ENCODE peak calls at places on chromosome 12, in ten cellular contexts. One of them, this sample, is unnamed.

GRCh38 chr12:72006766-72007165 is 68.1 kb downstream of the TPH2 start:
- DNase-seq in right cardiac atrium: no peak
- DNase-seq in MM.1S: peak; percentile 57
- DNase-seq in iPS DF 6.9: no peak
- DNase-seq in GM23248: no peak
- DNase-seq in prostate gland: no peak
- DNase-seq in osteoblast: no peak
- DNase-seq in SK-N-SH: no peak
- DNase-seq in transverse colon: no peak
- DNase-seq in mesendoderm: no peak
- DNase-seq in this sample: no peak

GRCh38 chr12:127607146-127607725 is 659.7 kb upstream of the TMEM132C start:
- DNase-seq in right cardiac atrium: no peak
- DNase-seq in MM.1S: no peak
- DNase-seq in iPS DF 6.9: no peak
- DNase-seq in GM23248: no peak
- DNase-seq in prostate gland: no peak
- DNase-seq in osteoblast: no peak
- DNase-seq in SK-N-SH: no peak
- DNase-seq in transverse colon: no peak
- DNase-seq in mesendoderm: peak; percentile 71
- DNase-seq in this sample: no peak

GRCh38 chr12:3152013-3152412 is 74.8 kb downstream of the TSPAN9 start:
- DNase-seq in right cardiac atrium: peak; percentile 76
- DNase-seq in MM.1S: no peak
- DNase-seq in iPS DF 6.9: no peak
- DNase-seq in GM23248: peak; percentile 52
- DNase-seq in prostate gland: no peak
- DNase-seq in osteoblast: peak; percentile 92
- DNase-seq in SK-N-SH: peak; percentile 36
- DNase-seq in transverse colon: no peak
- DNase-seq in mesendoderm: peak; percentile 92
- DNase-seq in this sample: no peak

GRCh38 chr12:49491823-49492222 is 47.0 kb upstream of the KCNH3 start:
- DNase-seq in right cardiac atrium: no peak
- DNase-seq in MM.1S: no peak
- DNase-seq in iPS DF 6.9: no peak
- DNase-seq in GM23248: no peak
- DNase-seq in prostate gland: no peak
- DNase-seq in osteoblast: no peak
- DNase-seq in SK-N-SH: no peak
- DNase-seq in transverse colon: no peak
- DNase-seq in mesendoderm: no peak
- DNase-seq in this sample: no peak

GRCh38 chr12:123957191-123957590 is 15.4 kb downstream of the CCDC92 start:
- DNase-seq in right cardiac atrium: no peak
- DNase-seq in MM.1S: no peak
- DNase-seq in iPS DF 6.9: no peak
- DNase-seq in GM23248: no peak
- DNase-seq in prostate gland: no peak
- DNase-seq in osteoblast: no peak
- DNase-seq in SK-N-SH: no peak
- DNase-seq in transverse colon: no peak
- DNase-seq in mesendoderm: no peak
- DNase-seq in this sample: no peak

GRCh38 chr12:27083861-27084271 is 1.5 kb upstream of the C12orf71 start:
- DNase-seq in right cardiac atrium: no peak
- DNase-seq in MM.1S: no peak
- DNase-seq in iPS DF 6.9: no peak
- DNase-seq in GM23248: peak; percentile 63
- DNase-seq in prostate gland: no peak
- DNase-seq in osteoblast: peak; percentile 6
- DNase-seq in SK-N-SH: no peak
- DNase-seq in transverse colon: no peak
- DNase-seq in mesendoderm: peak; percentile 48
- DNase-seq in this sample: no peak

GRCh38 chr12:108966378-108967151 is 54.3 kb downstream of the SVOP start:
- DNase-seq in right cardiac atrium: no peak
- DNase-seq in MM.1S: no peak
- DNase-seq in iPS DF 6.9: no peak
- DNase-seq in GM23248: no peak
- DNase-seq in prostate gland: no peak
- DNase-seq in osteoblast: no peak
- DNase-seq in SK-N-SH: no peak
- DNase-seq in transverse colon: no peak
- DNase-seq in mesendoderm: no peak
- DNase-seq in this sample: no peak

GRCh38 chr12:95100264-95101190 is 27.1 kb upstream of the NR2C1 start:
- DNase-seq in right cardiac atrium: no peak
- DNase-seq in MM.1S: no peak
- DNase-seq in iPS DF 6.9: no peak
- DNase-seq in GM23248: no peak
- DNase-seq in prostate gland: no peak
- DNase-seq in osteoblast: no peak
- DNase-seq in SK-N-SH: no peak
- DNase-seq in transverse colon: no peak
- DNase-seq in mesendoderm: peak; percentile 49
- DNase-seq in this sample: no peak

GRCh38 chr12:14607561-14607960 is 39.9 kb upstream of the PLBD1 start:
- DNase-seq in right cardiac atrium: no peak
- DNase-seq in MM.1S: no peak
- DNase-seq in iPS DF 6.9: no peak
- DNase-seq in GM23248: no peak
- DNase-seq in prostate gland: no peak
- DNase-seq in osteoblast: no peak
- DNase-seq in SK-N-SH: no peak
- DNase-seq in transverse colon: no peak
- DNase-seq in mesendoderm: no peak
- DNase-seq in this sample: no peak

GRCh38 chr12:48818831-48819590 is 715 bp downstream of the CACNB3 start:
- DNase-seq in right cardiac atrium: peak; percentile 64
- DNase-seq in MM.1S: peak; percentile 25
- DNase-seq in iPS DF 6.9: no peak
- DNase-seq in GM23248: peak; percentile 43
- DNase-seq in prostate gland: no peak
- DNase-seq in osteoblast: peak; percentile 65
- DNase-seq in SK-N-SH: no peak
- DNase-seq in transverse colon: peak; percentile 52
- DNase-seq in mesendoderm: peak; percentile 44
- DNase-seq in this sample: no peak

GRCh38 chr12:13941258-13942249 is 39.8 kb downstream of the GRIN2B start:
- DNase-seq in right cardiac atrium: no peak
- DNase-seq in MM.1S: peak; percentile 48
- DNase-seq in iPS DF 6.9: peak; percentile 82
- DNase-seq in GM23248: peak; percentile 80
- DNase-seq in prostate gland: no peak
- DNase-seq in osteoblast: peak; percentile 53
- DNase-seq in SK-N-SH: peak; percentile 12
- DNase-seq in transverse colon: peak; percentile 78
- DNase-seq in mesendoderm: peak; percentile 91
- DNase-seq in this sample: no peak

DNA sequence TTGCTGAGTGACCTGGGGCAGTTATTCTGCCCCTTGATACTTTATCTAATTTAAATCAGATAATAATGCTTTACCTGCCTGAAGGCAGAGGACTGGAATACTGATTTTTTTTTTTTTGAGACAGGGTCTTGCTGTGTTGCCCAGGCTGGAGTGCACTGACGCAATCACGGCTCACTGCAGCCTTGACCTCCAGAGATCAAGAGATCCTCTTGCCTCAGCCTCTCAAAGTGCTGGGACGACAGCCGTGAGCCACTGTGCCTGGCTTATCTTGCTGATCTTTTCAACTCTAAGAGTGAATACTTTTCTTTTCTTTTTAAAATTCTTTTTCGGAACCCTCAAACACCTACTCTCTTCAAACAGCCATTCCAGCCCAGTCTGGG is 699 bp upstream of the B4GALNT3 start:
- DNase-seq in right cardiac atrium: no peak
- DNase-seq in MM.1S: no peak
- DNase-seq in iPS DF 6.9: no peak
- DNase-seq in GM23248: no peak
- DNase-seq in prostate gland: no peak
- DNase-seq in osteoblast: no peak
- DNase-seq in SK-N-SH: no peak
- DNase-seq in transverse colon: no peak
- DNase-seq in mesendoderm: no peak
- DNase-seq in this sample: no peak
- H3K4me3 ChIP-seq in right cardiac atrium: peak overlapping the region; percentile 94
- H3K4me3 ChIP-seq in MM.1S: peak overlapping the region; percentile 53
- H3K4me3 ChIP-seq in iPS DF 6.9: no peak overlapping the region
- H3K4me3 ChIP-seq in GM23248: peak overlapping the region; percentile 61
- H3K4me3 ChIP-seq in prostate gland: no peak overlapping the region
- H3K4me3 ChIP-seq in osteoblast: no peak overlapping the region
- H3K4me3 ChIP-seq in SK-N-SH: peak overlapping the region; percentile 55
- H3K4me3 ChIP-seq in transverse colon: peak overlapping the region; percentile 62
- H3K4me3 ChIP-seq in mesendoderm: no peak overlapping the region
- H3K4me3 ChIP-seq in this sample: peak overlapping the region; percentile 53

GRCh38 chr12:57729321-57729844 is 9.2 kb downstream of the AGAP2 start:
- DNase-seq in right cardiac atrium: no peak
- DNase-seq in MM.1S: no peak
- DNase-seq in iPS DF 6.9: no peak
- DNase-seq in GM23248: no peak
- DNase-seq in prostate gland: no peak
- DNase-seq in osteoblast: peak; percentile 76
- DNase-seq in SK-N-SH: no peak
- DNase-seq in transverse colon: no peak
- DNase-seq in mesendoderm: no peak
- DNase-seq in this sample: no peak

GRCh38 chr12:57726884-57727757 is 11.4 kb downstream of the AGAP2 start:
- DNase-seq in right cardiac atrium: peak; percentile 87
- DNase-seq in MM.1S: no peak
- DNase-seq in iPS DF 6.9: no peak
- DNase-seq in GM23248: peak; percentile 69
- DNase-seq in prostate gland: no peak
- DNase-seq in osteoblast: peak; percentile 86
- DNase-seq in SK-N-SH: no peak
- DNase-seq in transverse colon: peak; percentile 33
- DNase-seq in mesendoderm: no peak
- DNase-seq in this sample: no peak

GRCh38 chr12:57726151-57726883 is 12.2 kb downstream of the AGAP2 start:
- DNase-seq in right cardiac atrium: peak; percentile 88
- DNase-seq in MM.1S: peak; percentile 72
- DNase-seq in iPS DF 6.9: no peak
- DNase-seq in GM23248: peak; percentile 95
- DNase-seq in prostate gland: peak; percentile 73
- DNase-seq in osteoblast: peak; percentile 98
- DNase-seq in SK-N-SH: peak; percentile 96
- DNase-seq in transverse colon: peak; percentile 87
- DNase-seq in mesendoderm: peak; percentile 86
- DNase-seq in this sample: no peak

GRCh38 chr12:57725851-57726150 is 12.7 kb downstream of the AGAP2 start:
- DNase-seq in right cardiac atrium: no peak
- DNase-seq in MM.1S: no peak
- DNase-seq in iPS DF 6.9: no peak
- DNase-seq in GM23248: no peak
- DNase-seq in prostate gland: no peak
- DNase-seq in osteoblast: no peak
- DNase-seq in SK-N-SH: no peak
- DNase-seq in transverse colon: no peak
- DNase-seq in mesendoderm: no peak
- DNase-seq in this sample: no peak

DNA sequence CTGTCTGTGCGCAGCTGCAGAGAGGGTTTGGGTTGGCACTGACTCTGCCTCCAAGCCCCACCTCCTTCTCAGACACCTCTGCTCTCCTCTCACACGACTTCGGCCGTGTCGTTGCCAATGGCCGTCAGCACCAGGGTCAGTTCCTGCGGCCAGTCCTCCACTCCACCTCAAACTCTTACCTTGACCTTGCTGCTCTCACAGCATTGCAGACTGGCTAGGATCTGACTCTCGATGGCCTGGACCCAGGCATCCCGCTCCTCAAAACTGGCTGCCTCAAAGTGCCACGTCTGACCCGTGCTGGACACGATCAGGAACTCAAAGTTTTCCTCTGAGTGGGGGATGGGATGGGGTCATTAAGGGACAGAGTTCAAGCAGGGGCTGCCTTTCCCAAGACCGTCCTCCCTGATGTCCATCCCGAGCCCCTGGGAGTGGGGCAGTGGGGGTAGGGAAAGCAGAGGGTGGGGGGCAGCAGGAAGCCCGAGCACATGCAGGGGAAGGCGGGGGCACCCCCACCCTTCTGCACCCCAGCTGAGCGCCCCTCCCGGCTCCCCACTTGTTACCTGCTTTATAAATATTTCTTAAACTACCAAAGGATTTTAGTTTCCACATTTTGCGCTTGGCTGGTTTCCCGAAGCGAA is 10.7 kb downstream of the AGAP2 start:
- DNase-seq in right cardiac atrium: no peak
- DNase-seq in MM.1S: no peak
- DNase-seq in iPS DF 6.9: no peak
- DNase-seq in GM23248: no peak
- DNase-seq in prostate gland: no peak
- DNase-seq in osteoblast: peak; percentile 19
- DNase-seq in SK-N-SH: no peak
- DNase-seq in transverse colon: no peak
- DNase-seq in mesendoderm: peak; percentile 77
- DNase-seq in this sample: no peak
- H3K27me3 ChIP-seq in right cardiac atrium: no peaks in the 10 kb centered on the region
- H3K27me3 ChIP-seq in MM.1S: no peaks in the 10 kb centered on the region
- H3K27me3 ChIP-seq in iPS DF 6.9: peaks cover 30% of the 10 kb centered on the region
- H3K27me3 ChIP-seq in GM23248: no peaks in the 10 kb centered on the region
- H3K27me3 ChIP-seq in prostate gland: no peaks in the 10 kb centered on the region
- H3K27me3 ChIP-seq in osteoblast: peaks cover 17% of the 10 kb centered on the region
- H3K27me3 ChIP-seq in SK-N-SH: no peaks in the 10 kb centered on the region
- H3K27me3 ChIP-seq in transverse colon: peaks cover 37% of the 10 kb centered on the region
- H3K27me3 ChIP-seq in mesendoderm: peaks cover 31% of the 10 kb centered on the region
- H3K27me3 ChIP-seq in this sample: no peaks in the 10 kb centered on the region

DNA sequence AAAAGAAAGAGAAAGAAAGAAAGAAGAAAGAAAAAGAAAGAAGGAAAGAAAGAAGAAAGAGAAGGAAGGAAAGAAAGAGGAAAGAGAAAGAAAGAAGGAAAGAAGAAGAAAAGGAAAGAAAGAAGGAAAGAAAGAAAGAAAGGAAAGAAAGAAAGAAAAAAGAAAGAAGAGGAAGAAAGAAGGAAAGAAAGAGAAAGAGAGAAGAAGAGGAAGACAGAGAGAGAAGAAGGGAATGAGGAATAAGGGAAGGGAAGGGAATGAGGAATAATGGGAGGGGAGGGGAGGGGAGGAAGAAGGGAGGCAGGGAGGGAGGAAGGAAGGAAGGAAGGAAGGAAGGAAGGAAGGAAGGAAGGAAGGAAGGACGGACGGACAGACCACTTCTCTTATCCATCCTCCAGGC is 246.9 kb downstream of the ADAMTS20 start:
- DNase-seq in right cardiac atrium: no peak
- DNase-seq in MM.1S: no peak
- DNase-seq in iPS DF 6.9: no peak
- DNase-seq in GM23248: no peak
- DNase-seq in prostate gland: no peak
- DNase-seq in osteoblast: no peak
- DNase-seq in SK-N-SH: no peak
- DNase-seq in transverse colon: no peak
- DNase-seq in mesendoderm: no peak
- DNase-seq in this sample: no peak
- H3K4me1 ChIP-seq in right cardiac atrium: no peaks in the 10 kb centered on the region
- H3K4me1 ChIP-seq in MM.1S: no peaks in the 10 kb centered on the region
- H3K4me1 ChIP-seq in iPS DF 6.9: no peaks in the 10 kb centered on the region
- H3K4me1 ChIP-seq in GM23248: peaks cover 31% of the 10 kb centered on the region
- H3K4me1 ChIP-seq in prostate gland: no peaks in the 10 kb centered on the region
- H3K4me1 ChIP-seq in osteoblast: peaks cover 28% of the 10 kb centered on the region
- H3K4me1 ChIP-seq in SK-N-SH: no peaks in the 10 kb centered on the region
- H3K4me1 ChIP-seq in transverse colon: no peaks in the 10 kb centered on the region
- H3K4me1 ChIP-seq in mesendoderm: no peaks in the 10 kb centered on the region
- H3K4me1 ChIP-seq in this sample: no peaks in the 10 kb centered on the region

GRCh38 chr12:67524861-67525499 is 123.6 kb upstream of the DYRK2 start:
- DNase-seq in right cardiac atrium: no peak
- DNase-seq in MM.1S: no peak
- DNase-seq in iPS DF 6.9: no peak
- DNase-seq in GM23248: no peak
- DNase-seq in prostate gland: no peak
- DNase-seq in osteoblast: no peak
- DNase-seq in SK-N-SH: no peak
- DNase-seq in transverse colon: no peak
- DNase-seq in mesendoderm: no peak
- DNase-seq in this sample: no peak
- H3K4me3 ChIP-seq in right cardiac atrium: no peak overlapping the region
- H3K4me3 ChIP-seq in MM.1S: no peak overlapping the region
- H3K4me3 ChIP-seq in iPS DF 6.9: no peak overlapping the region
- H3K4me3 ChIP-seq in GM23248: no peak overlapping the region
- H3K4me3 ChIP-seq in prostate gland: no peak overlapping the region
- H3K4me3 ChIP-seq in osteoblast: no peak overlapping the region
- H3K4me3 ChIP-seq in SK-N-SH: no peak overlapping the region
- H3K4me3 ChIP-seq in transverse colon: no peak overlapping the region
- H3K4me3 ChIP-seq in mesendoderm: no peak overlapping the region
- H3K4me3 ChIP-seq in this sample: no peak overlapping the region

This sample was measured in CD4-positive, CD25-positive, alpha-beta regulatory T cell.